ENCODE peak calls at places on chromosomes 2 and 18, in nine cellular contexts. One of them, this sample, is unnamed.

GRCh38 chr18:23354625-23355024 is 98.5 kb upstream of the RIOK3 start:
- DNase-seq in GM23338: no peak
- DNase-seq in HFF-Myc: no peak
- DNase-seq in foreskin fibroblast: peak; percentile 43
- DNase-seq in CD4-positive, alpha-beta T cell: no peak
- DNase-seq in progenitor cell of endocrine pancreas: no peak
- DNase-seq in B cell: no peak
- DNase-seq in HFFc6: peak; percentile 32
- DNase-seq in heart right ventricle: no peak
- DNase-seq in this sample: no peak

GRCh38 chr2:96963316-96963715 is 23.1 kb downstream of the FAM178B start:
- DNase-seq in GM23338: no peak
- DNase-seq in HFF-Myc: no peak
- DNase-seq in foreskin fibroblast: no peak
- DNase-seq in CD4-positive, alpha-beta T cell: no peak
- DNase-seq in progenitor cell of endocrine pancreas: no peak
- DNase-seq in B cell: no peak
- DNase-seq in HFFc6: no peak
- DNase-seq in heart right ventricle: no peak
- DNase-seq in this sample: no peak

GRCh38 chr2:8539743-8540551 is 141.9 kb upstream of the ID2 start:
- DNase-seq in GM23338: peak; percentile 21
- DNase-seq in HFF-Myc: no peak
- DNase-seq in foreskin fibroblast: no peak
- DNase-seq in CD4-positive, alpha-beta T cell: no peak
- DNase-seq in progenitor cell of endocrine pancreas: no peak
- DNase-seq in B cell: no peak
- DNase-seq in HFFc6: no peak
- DNase-seq in heart right ventricle: peak; percentile 44
- DNase-seq in this sample: no peak

GRCh38 chr2:225742487-225742886 is 343.0 kb downstream of the NYAP2 start:
- DNase-seq in GM23338: no peak
- DNase-seq in HFF-Myc: no peak
- DNase-seq in foreskin fibroblast: no peak
- DNase-seq in CD4-positive, alpha-beta T cell: no peak
- DNase-seq in progenitor cell of endocrine pancreas: no peak
- DNase-seq in B cell: no peak
- DNase-seq in HFFc6: no peak
- DNase-seq in heart right ventricle: no peak
- DNase-seq in this sample: no peak

GRCh38 chr2:114231921-114232320 is 210.5 kb upstream of the DPP10 start:
- DNase-seq in GM23338: no peak
- DNase-seq in HFF-Myc: no peak
- DNase-seq in foreskin fibroblast: no peak
- DNase-seq in CD4-positive, alpha-beta T cell: no peak
- DNase-seq in progenitor cell of endocrine pancreas: no peak
- DNase-seq in B cell: no peak
- DNase-seq in HFFc6: no peak
- DNase-seq in heart right ventricle: no peak
- DNase-seq in this sample: no peak

GRCh38 chr2:236286866-236287545 is 22.8 kb upstream of the ASB18 start:
- DNase-seq in GM23338: no peak
- DNase-seq in HFF-Myc: no peak
- DNase-seq in foreskin fibroblast: no peak
- DNase-seq in CD4-positive, alpha-beta T cell: no peak
- DNase-seq in progenitor cell of endocrine pancreas: no peak
- DNase-seq in B cell: no peak
- DNase-seq in HFFc6: no peak
- DNase-seq in heart right ventricle: no peak
- DNase-seq in this sample: peak; percentile 16

GRCh38 chr2:163621445-163622004 is 114.3 kb downstream of the FIGN start:
- DNase-seq in GM23338: peak; percentile 67
- DNase-seq in HFF-Myc: no peak
- DNase-seq in foreskin fibroblast: no peak
- DNase-seq in CD4-positive, alpha-beta T cell: no peak
- DNase-seq in progenitor cell of endocrine pancreas: no peak
- DNase-seq in B cell: no peak
- DNase-seq in HFFc6: no peak
- DNase-seq in heart right ventricle: no peak
- DNase-seq in this sample: no peak

GRCh38 chr18:37483221-37483971 is 82.2 kb downstream of the CELF4 start:
- DNase-seq in GM23338: peak; percentile 86
- DNase-seq in HFF-Myc: no peak
- DNase-seq in foreskin fibroblast: peak; percentile 58
- DNase-seq in CD4-positive, alpha-beta T cell: no peak
- DNase-seq in progenitor cell of endocrine pancreas: peak; percentile 50
- DNase-seq in B cell: no peak
- DNase-seq in HFFc6: no peak
- DNase-seq in heart right ventricle: peak; percentile 16
- DNase-seq in this sample: no peak

GRCh38 chr18:22001912-22002487 is 167.4 kb upstream of the GATA6 start:
- DNase-seq in GM23338: no peak
- DNase-seq in HFF-Myc: no peak
- DNase-seq in foreskin fibroblast: no peak
- DNase-seq in CD4-positive, alpha-beta T cell: no peak
- DNase-seq in progenitor cell of endocrine pancreas: no peak
- DNase-seq in B cell: no peak
- DNase-seq in HFFc6: no peak
- DNase-seq in heart right ventricle: no peak
- DNase-seq in this sample: no peak

GRCh38 chr2:20093263-20094141 is 42.1 kb upstream of the LAPTM4A start:
- DNase-seq in GM23338: peak; percentile 88
- DNase-seq in HFF-Myc: peak; percentile 66
- DNase-seq in foreskin fibroblast: peak; percentile 87
- DNase-seq in CD4-positive, alpha-beta T cell: no peak
- DNase-seq in progenitor cell of endocrine pancreas: peak; percentile 43
- DNase-seq in B cell: no peak
- DNase-seq in HFFc6: peak; percentile 65
- DNase-seq in heart right ventricle: peak; percentile 63
- DNase-seq in this sample: no peak

GRCh38 chr2:240991378-240992263 is 6.8 kb upstream of the SNED1 start:
- DNase-seq in GM23338: peak; percentile 48
- DNase-seq in HFF-Myc: peak; percentile 92
- DNase-seq in foreskin fibroblast: peak; percentile 99
- DNase-seq in CD4-positive, alpha-beta T cell: no peak
- DNase-seq in progenitor cell of endocrine pancreas: peak; percentile 8
- DNase-seq in B cell: no peak
- DNase-seq in HFFc6: peak; percentile 95
- DNase-seq in heart right ventricle: peak; percentile 83
- DNase-seq in this sample: peak; percentile 43

GRCh38 chr18:73060666-73061270 is 193.0 kb upstream of the NETO1 start:
- DNase-seq in GM23338: no peak
- DNase-seq in HFF-Myc: no peak
- DNase-seq in foreskin fibroblast: peak; percentile 11
- DNase-seq in CD4-positive, alpha-beta T cell: no peak
- DNase-seq in progenitor cell of endocrine pancreas: no peak
- DNase-seq in B cell: no peak
- DNase-seq in HFFc6: peak; percentile 53
- DNase-seq in heart right ventricle: no peak
- DNase-seq in this sample: peak; percentile 87

GRCh38 chr2:207764096-207764630 is 5.5 kb downstream of the FZD5 start:
- DNase-seq in GM23338: peak; percentile 47
- DNase-seq in HFF-Myc: no peak
- DNase-seq in foreskin fibroblast: no peak
- DNase-seq in CD4-positive, alpha-beta T cell: no peak
- DNase-seq in progenitor cell of endocrine pancreas: no peak
- DNase-seq in B cell: no peak
- DNase-seq in HFFc6: no peak
- DNase-seq in heart right ventricle: no peak
- DNase-seq in this sample: no peak

GRCh38 chr18:54775686-54776085 is 52.6 kb upstream of the RAB27B start:
- DNase-seq in GM23338: peak; percentile 20
- DNase-seq in HFF-Myc: peak; percentile 42
- DNase-seq in foreskin fibroblast: peak; percentile 67
- DNase-seq in CD4-positive, alpha-beta T cell: no peak
- DNase-seq in progenitor cell of endocrine pancreas: no peak
- DNase-seq in B cell: no peak
- DNase-seq in HFFc6: peak; percentile 85
- DNase-seq in heart right ventricle: no peak
- DNase-seq in this sample: peak; percentile 64

GRCh38 chr2:226578879-226579278 is 220.7 kb downstream of the IRS1 start:
- DNase-seq in GM23338: no peak
- DNase-seq in HFF-Myc: no peak
- DNase-seq in foreskin fibroblast: peak; percentile 65
- DNase-seq in CD4-positive, alpha-beta T cell: no peak
- DNase-seq in progenitor cell of endocrine pancreas: no peak
- DNase-seq in B cell: no peak
- DNase-seq in HFFc6: no peak
- DNase-seq in heart right ventricle: no peak
- DNase-seq in this sample: peak; percentile 73

GRCh38 chr2:145186303-145186702 is 666.4 kb upstream of the ZEB2 start:
- DNase-seq in GM23338: peak; percentile 76
- DNase-seq in HFF-Myc: peak; percentile 82
- DNase-seq in foreskin fibroblast: peak; percentile 86
- DNase-seq in CD4-positive, alpha-beta T cell: no peak
- DNase-seq in progenitor cell of endocrine pancreas: no peak
- DNase-seq in B cell: no peak
- DNase-seq in HFFc6: no peak
- DNase-seq in heart right ventricle: peak; percentile 27
- DNase-seq in this sample: no peak
- TF ChIP-seq CTCF in GM23338: peak; percentile 84
- TF ChIP-seq CTCF in HFF-Myc: peak; percentile 66
- TF ChIP-seq CTCF in foreskin fibroblast: no peak
- TF ChIP-seq CTCF in CD4-positive, alpha-beta T cell: no peak
- TF ChIP-seq CTCF in progenitor cell of endocrine pancreas: no peak
- TF ChIP-seq CTCF in B cell: no peak
- TF ChIP-seq CTCF in HFFc6: peak; percentile 66
- TF ChIP-seq CTCF in heart right ventricle: no peak
- TF ChIP-seq CTCF in this sample: peak; percentile 28

DNA sequence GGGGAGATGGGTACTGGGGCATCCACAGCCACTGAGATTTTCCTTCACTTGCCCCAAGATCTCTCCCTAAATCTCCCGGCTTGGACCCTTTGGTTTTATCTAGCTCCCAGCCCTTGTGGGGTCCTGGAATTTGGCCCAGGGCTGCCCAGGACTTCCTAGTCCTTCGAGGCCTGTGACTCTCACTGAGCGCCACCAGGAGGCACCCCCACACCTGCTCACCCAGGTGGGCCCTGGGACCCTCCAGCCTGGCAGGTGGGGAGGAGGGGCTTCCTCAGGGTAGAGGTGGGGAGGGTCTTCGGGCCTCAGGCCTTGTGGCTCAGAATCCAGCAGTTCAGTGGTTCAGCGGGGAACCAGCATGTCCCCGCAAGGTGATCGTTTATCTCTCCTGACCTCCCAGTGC is 11.9 kb upstream of the PRSS56 start:
- DNase-seq in GM23338: peak; percentile 56
- DNase-seq in HFF-Myc: no peak
- DNase-seq in foreskin fibroblast: no peak
- DNase-seq in CD4-positive, alpha-beta T cell: no peak
- DNase-seq in progenitor cell of endocrine pancreas: no peak
- DNase-seq in B cell: no peak
- DNase-seq in HFFc6: no peak
- DNase-seq in heart right ventricle: no peak
- DNase-seq in this sample: no peak
- TF ChIP-seq CTCF in GM23338: peak; percentile 69
- TF ChIP-seq CTCF in HFF-Myc: no peak
- TF ChIP-seq CTCF in foreskin fibroblast: no peak
- TF ChIP-seq CTCF in CD4-positive, alpha-beta T cell: no peak
- TF ChIP-seq CTCF in progenitor cell of endocrine pancreas: no peak
- TF ChIP-seq CTCF in B cell: no peak
- TF ChIP-seq CTCF in HFFc6: no peak
- TF ChIP-seq CTCF in heart right ventricle: no peak
- TF ChIP-seq CTCF in this sample: no peak

GRCh38 chr2:39512941-39513340 is 75.9 kb upstream of the MAP4K3 start:
- DNase-seq in GM23338: no peak
- DNase-seq in HFF-Myc: no peak
- DNase-seq in foreskin fibroblast: no peak
- DNase-seq in CD4-positive, alpha-beta T cell: no peak
- DNase-seq in progenitor cell of endocrine pancreas: no peak
- DNase-seq in B cell: no peak
- DNase-seq in HFFc6: no peak
- DNase-seq in heart right ventricle: no peak
- DNase-seq in this sample: no peak

GRCh38 chr2:39512434-39512935 is 75.4 kb upstream of the MAP4K3 start:
- DNase-seq in GM23338: no peak
- DNase-seq in HFF-Myc: no peak
- DNase-seq in foreskin fibroblast: peak; percentile 68
- DNase-seq in CD4-positive, alpha-beta T cell: no peak
- DNase-seq in progenitor cell of endocrine pancreas: no peak
- DNase-seq in B cell: no peak
- DNase-seq in HFFc6: peak; percentile 86
- DNase-seq in heart right ventricle: no peak
- DNase-seq in this sample: no peak

GRCh38 chr2:39515273-39515896 is 78.3 kb upstream of the MAP4K3 start:
- DNase-seq in GM23338: no peak
- DNase-seq in HFF-Myc: no peak
- DNase-seq in foreskin fibroblast: no peak
- DNase-seq in CD4-positive, alpha-beta T cell: no peak
- DNase-seq in progenitor cell of endocrine pancreas: no peak
- DNase-seq in B cell: no peak
- DNase-seq in HFFc6: no peak
- DNase-seq in heart right ventricle: no peak
- DNase-seq in this sample: no peak

GRCh38 chr2:39514825-39515224 is 77.7 kb upstream of the MAP4K3 start:
- DNase-seq in GM23338: no peak
- DNase-seq in HFF-Myc: no peak
- DNase-seq in foreskin fibroblast: no peak
- DNase-seq in CD4-positive, alpha-beta T cell: no peak
- DNase-seq in progenitor cell of endocrine pancreas: no peak
- DNase-seq in B cell: no peak
- DNase-seq in HFFc6: no peak
- DNase-seq in heart right ventricle: no peak
- DNase-seq in this sample: no peak

GRCh38 chr2:39513641-39514094 is 76.6 kb upstream of the MAP4K3 start:
- DNase-seq in GM23338: peak; percentile 79
- DNase-seq in HFF-Myc: peak; percentile 91
- DNase-seq in foreskin fibroblast: peak; percentile 97
- DNase-seq in CD4-positive, alpha-beta T cell: no peak
- DNase-seq in progenitor cell of endocrine pancreas: no peak
- DNase-seq in B cell: no peak
- DNase-seq in HFFc6: peak; percentile 97
- DNase-seq in heart right ventricle: peak; percentile 86
- DNase-seq in this sample: peak; percentile 87
- TF ChIP-seq CTCF in GM23338: peak; percentile 73
- TF ChIP-seq CTCF in HFF-Myc: peak; percentile 77
- TF ChIP-seq CTCF in foreskin fibroblast: peak; percentile 69
- TF ChIP-seq CTCF in CD4-positive, alpha-beta T cell: no peak
- TF ChIP-seq CTCF in progenitor cell of endocrine pancreas: peak; percentile 53
- TF ChIP-seq CTCF in B cell: peak; percentile 26
- TF ChIP-seq CTCF in HFFc6: peak; percentile 90
- TF ChIP-seq CTCF in heart right ventricle: peak; percentile 60
- TF ChIP-seq CTCF in this sample: peak; percentile 86

DNA sequence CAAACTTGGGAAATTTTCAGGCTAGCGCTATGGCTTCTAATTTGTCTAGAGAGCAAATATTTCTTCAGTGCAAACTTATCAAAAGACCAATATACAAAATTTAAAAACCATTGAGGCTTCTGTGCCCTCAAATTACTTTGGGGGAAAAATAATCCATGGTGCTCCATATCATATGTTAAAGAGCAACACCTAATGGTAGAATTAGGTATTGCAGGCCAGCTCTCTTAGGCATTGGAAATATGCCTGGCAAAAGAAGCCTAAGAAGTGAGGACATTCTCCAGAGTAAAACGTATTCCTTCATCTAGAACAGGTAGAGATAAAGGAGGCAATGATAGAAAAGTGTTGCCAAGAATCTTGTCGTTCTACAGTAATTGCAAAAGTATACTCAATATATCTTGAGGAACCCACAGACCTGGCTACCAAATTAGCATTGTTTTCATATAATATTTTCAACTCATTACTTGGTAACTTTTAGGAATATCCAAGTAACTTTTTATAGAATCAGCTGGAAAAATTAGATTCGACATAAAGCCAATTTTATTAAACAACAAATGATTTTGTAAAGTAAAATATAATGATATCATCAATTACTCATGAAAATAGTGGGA is 401.1 kb downstream of the BCL11A start:
- DNase-seq in GM23338: peak; percentile 82
- DNase-seq in HFF-Myc: peak; percentile 2
- DNase-seq in foreskin fibroblast: peak; percentile 40
- DNase-seq in CD4-positive, alpha-beta T cell: no peak
- DNase-seq in progenitor cell of endocrine pancreas: no peak
- DNase-seq in B cell: no peak
- DNase-seq in HFFc6: peak; percentile 25
- DNase-seq in heart right ventricle: no peak
- DNase-seq in this sample: no peak
- TF ChIP-seq CTCF in GM23338: peak; percentile 70
- TF ChIP-seq CTCF in HFF-Myc: peak; percentile 61
- TF ChIP-seq CTCF in foreskin fibroblast: peak; percentile 68
- TF ChIP-seq CTCF in CD4-positive, alpha-beta T cell: peak; percentile 65
- TF ChIP-seq CTCF in progenitor cell of endocrine pancreas: peak; percentile 67
- TF ChIP-seq CTCF in B cell: peak; percentile 74
- TF ChIP-seq CTCF in HFFc6: peak; percentile 91
- TF ChIP-seq CTCF in heart right ventricle: peak; percentile 70
- TF ChIP-seq CTCF in this sample: peak; percentile 81

This sample was measured in epithelial cell of proximal tubule.